ENCODE peak calls at places on chromosomes 4 and X, in eight cellular contexts. One of them, this sample, is unnamed.

GRCh38 chr4:104728380-104729122 is 233.9 kb upstream of the CXXC4 start:
- DNase-seq in GOT3: no peak
- DNase-seq in ACHN: peak
- DNase-seq in AG09319: no peak
- DNase-seq in GM06990: no peak
- DNase-seq in AG09309: no peak
- DNase-seq in cardiac fibroblast: peak
- DNase-seq in stimulated activated CD4-positive, alpha-beta T cell treated with anti-CD3 and anti-CD28 coated beads, Interleukin-1b, Interleukin-23, amount 100 ng/mL, for 24 hours: no peak
- DNase-seq in this sample: no peak

GRCh38 chr4:178612725-178613124 is 1170.5 kb upstream of the AGA start:
- DNase-seq in GOT3: no peak
- DNase-seq in ACHN: no peak
- DNase-seq in AG09319: no peak
- DNase-seq in GM06990: no peak
- DNase-seq in AG09309: no peak
- DNase-seq in cardiac fibroblast: no peak
- DNase-seq in stimulated activated CD4-positive, alpha-beta T cell treated with anti-CD3 and anti-CD28 coated beads, Interleukin-1b, Interleukin-23, amount 100 ng/mL, for 24 hours: no peak
- DNase-seq in this sample: no peak

GRCh38 chr4:159098482-159099127 is 4.3 kb upstream of the RAPGEF2 start:
- DNase-seq in GOT3: no peak
- DNase-seq in ACHN: no peak
- DNase-seq in AG09319: no peak
- DNase-seq in GM06990: no peak
- DNase-seq in AG09309: no peak
- DNase-seq in cardiac fibroblast: no peak
- DNase-seq in stimulated activated CD4-positive, alpha-beta T cell treated with anti-CD3 and anti-CD28 coated beads, Interleukin-1b, Interleukin-23, amount 100 ng/mL, for 24 hours: no peak
- DNase-seq in this sample: no peak

GRCh38 chrX:63581390-63581789 is 203.6 kb downstream of the ARHGEF9 start:
- DNase-seq in GOT3: no peak
- DNase-seq in ACHN: no peak
- DNase-seq in AG09319: no peak
- DNase-seq in GM06990: no peak
- DNase-seq in AG09309: no peak
- DNase-seq in cardiac fibroblast: no peak
- DNase-seq in stimulated activated CD4-positive, alpha-beta T cell treated with anti-CD3 and anti-CD28 coated beads, Interleukin-1b, Interleukin-23, amount 100 ng/mL, for 24 hours: no peak
- DNase-seq in this sample: no peak

GRCh38 chr4:172202480-172203076 is 389.4 kb downstream of the GALNTL6 start:
- DNase-seq in GOT3: no peak
- DNase-seq in ACHN: peak
- DNase-seq in AG09319: no peak
- DNase-seq in GM06990: peak
- DNase-seq in AG09309: no peak
- DNase-seq in cardiac fibroblast: peak
- DNase-seq in stimulated activated CD4-positive, alpha-beta T cell treated with anti-CD3 and anti-CD28 coated beads, Interleukin-1b, Interleukin-23, amount 100 ng/mL, for 24 hours: no peak
- DNase-seq in this sample: no peak

GRCh38 chr4:73417973-73418372 is 13.9 kb downstream of the ALB start:
- DNase-seq in GOT3: no peak
- DNase-seq in ACHN: peak
- DNase-seq in AG09319: no peak
- DNase-seq in GM06990: no peak
- DNase-seq in AG09309: no peak
- DNase-seq in cardiac fibroblast: no peak
- DNase-seq in stimulated activated CD4-positive, alpha-beta T cell treated with anti-CD3 and anti-CD28 coated beads, Interleukin-1b, Interleukin-23, amount 100 ng/mL, for 24 hours: no peak
- DNase-seq in this sample: no peak

GRCh38 chr4:165440415-165440882 is 61.6 kb downstream of the CPE start:
- DNase-seq in GOT3: no peak
- DNase-seq in ACHN: no peak
- DNase-seq in AG09319: peak
- DNase-seq in GM06990: no peak
- DNase-seq in AG09309: no peak
- DNase-seq in cardiac fibroblast: peak
- DNase-seq in stimulated activated CD4-positive, alpha-beta T cell treated with anti-CD3 and anti-CD28 coated beads, Interleukin-1b, Interleukin-23, amount 100 ng/mL, for 24 hours: no peak
- DNase-seq in this sample: no peak

GRCh38 chr4:94801016-94801415 is 43.3 kb downstream of the BMPR1B start:
- DNase-seq in GOT3: no peak
- DNase-seq in ACHN: no peak
- DNase-seq in AG09319: no peak
- DNase-seq in GM06990: no peak
- DNase-seq in AG09309: no peak
- DNase-seq in cardiac fibroblast: no peak
- DNase-seq in stimulated activated CD4-positive, alpha-beta T cell treated with anti-CD3 and anti-CD28 coated beads, Interleukin-1b, Interleukin-23, amount 100 ng/mL, for 24 hours: no peak
- DNase-seq in this sample: no peak

GRCh38 chrX:19544693-19545305 is 29.5 kb upstream of the MAP3K15 start:
- DNase-seq in GOT3: no peak
- DNase-seq in ACHN: peak
- DNase-seq in AG09319: peak
- DNase-seq in GM06990: no peak
- DNase-seq in AG09309: peak
- DNase-seq in cardiac fibroblast: peak
- DNase-seq in stimulated activated CD4-positive, alpha-beta T cell treated with anti-CD3 and anti-CD28 coated beads, Interleukin-1b, Interleukin-23, amount 100 ng/mL, for 24 hours: no peak
- DNase-seq in this sample: no peak

GRCh38 chrX:101407167-101407747 is 468 bp downstream of the GLA start:
- DNase-seq in GOT3: no peak
- DNase-seq in ACHN: no peak
- DNase-seq in AG09319: no peak
- DNase-seq in GM06990: no peak
- DNase-seq in AG09309: no peak
- DNase-seq in cardiac fibroblast: no peak
- DNase-seq in stimulated activated CD4-positive, alpha-beta T cell treated with anti-CD3 and anti-CD28 coated beads, Interleukin-1b, Interleukin-23, amount 100 ng/mL, for 24 hours: no peak
- DNase-seq in this sample: no peak

GRCh38 chr4:8917321-8917811 is 45.7 kb upstream of the HMX1 start:
- DNase-seq in GOT3: no peak
- DNase-seq in ACHN: no peak
- DNase-seq in AG09319: no peak
- DNase-seq in GM06990: no peak
- DNase-seq in AG09309: no peak
- DNase-seq in cardiac fibroblast: no peak
- DNase-seq in stimulated activated CD4-positive, alpha-beta T cell treated with anti-CD3 and anti-CD28 coated beads, Interleukin-1b, Interleukin-23, amount 100 ng/mL, for 24 hours: no peak
- DNase-seq in this sample: no peak